ENCODE peak calls at places on chromosomes 6 and 20, in six cellular contexts. I is progenitor cell of endocrine pancreas; W is activated CD4-positive, alpha-beta T cell treated with anti-CD3 and anti-CD28 coated beads for 24 hours; X is endothelial cell of umbilical vein; L is KBM-7; Y is hypothalamus. N is an unnamed sample.

GRCh38 chr6:14767176-14767575 is 478.7 kb upstream of the JARID2 start:
- DNase-seq in I (no peak), W (no peak), X (no peak), L (peak), Y (no peak), N (peak)

GRCh38 chr6:154995241-154996162 is at the start of gene TIAM2:
- DNase-seq in I (peak), W (peak), X (no peak), L (peak), Y (no peak), N (no peak)

GRCh38 chr20:36644032-36644712 is 1.8 kb downstream of the SLA2 start:
- DNase-seq in I (no peak), W (peak), X (no peak), L (no peak), Y (no peak), N (no peak)

GRCh38 chr6:133132583-133132982 is 108.6 kb upstream of the EYA4 start:
- DNase-seq in I (no peak), W (no peak), X (no peak), L (no peak), Y (no peak), N (no peak)

GRCh38 chr6:46000905-46001304 is 14.8 kb downstream of the CLIC5 start:
- DNase-seq in I (no peak), W (no peak), X (no peak), L (no peak), Y (no peak), N (no peak)

GRCh38 chr20:22821081-22821480 is 214.0 kb upstream of the SSTR4 start:
- DNase-seq in I (no peak), W (no peak), X (no peak), L (no peak), Y (no peak), N (no peak)

GRCh38 chr6:73942581-73942980 is 246.6 kb downstream of the CD109 start:
- DNase-seq in I (no peak), W (no peak), X (no peak), L (no peak), Y (no peak), N (no peak)

GRCh38 chr6:100809346-100809745 is 71.8 kb downstream of the ASCC3 start:
- DNase-seq in I (no peak), W (no peak), X (no peak), L (no peak), Y (no peak), N (no peak)

GRCh38 chr6:42295181-42295580 is 77.5 kb upstream of the MRPS10 start:
- DNase-seq in I (no peak), W (no peak), X (no peak), L (no peak), Y (no peak), N (no peak)

GRCh38 chr6:34555328-34555727 is 801 bp downstream of the SPDEF start:
- DNase-seq in I (no peak), W (no peak), X (no peak), L (no peak), Y (no peak), N (no peak)

GRCh38 chr6:56911847-56912246 is 43.1 kb upstream of the BEND6 start:
- DNase-seq in I (no peak), W (no peak), X (no peak), L (no peak), Y (no peak), N (no peak)

GRCh38 chr20:35514371-35514960 is 15.0 kb downstream of the C20orf173 start:
- DNase-seq in I (no peak), W (no peak), X (no peak), L (no peak), Y (no peak), N (no peak)

GRCh38 chr20:62511915-62512610 is 36.3 kb upstream of the GATA5 start:
- DNase-seq in I (no peak), W (no peak), X (no peak), L (peak), Y (no peak), N (no peak)

GRCh38 chr6:1535295-1535694 is 74.4 kb upstream of the FOXC1 start:
- DNase-seq in I (no peak), W (no peak), X (no peak), L (no peak), Y (no peak), N (no peak)

GRCh38 chr20:42366626-42367025 is 748.4 kb upstream of the CHD6 start:
- DNase-seq in I (no peak), W (no peak), X (no peak), L (no peak), Y (no peak), N (peak)

GRCh38 chr6:104256547-104257144 is 603.1 kb downstream of the HACE1 start:
- DNase-seq in I (no peak), W (no peak), X (no peak), L (no peak), Y (no peak), N (no peak)

GRCh38 chr20:36128463-36129176 is 25.9 kb upstream of the EPB41L1 start:
- DNase-seq in I (no peak), W (no peak), X (no peak), L (no peak), Y (no peak), N (no peak)

GRCh38 chr6:135362124-135362523 is 135.4 kb downstream of the AHI1 start:
- DNase-seq in I (no peak), W (no peak), X (no peak), L (no peak), Y (no peak), N (no peak)

GRCh38 chr20:44651507-44652373 is at the start of gene ADA:
- DNase-seq in I (peak), W (peak), X (peak), L (peak), Y (no peak), N (no peak)

GRCh38 chr20:24966317-24967012 is 17.4 kb downstream of the CST7 start:
- DNase-seq in I (no peak), W (no peak), X (no peak), L (no peak), Y (no peak), N (no peak)

GRCh38 chr20:8853805-8854338 is 215.0 kb upstream of the PLCB4 start:
- DNase-seq in I (no peak), W (no peak), X (peak), L (peak), Y (no peak), N (peak)

GRCh38 chr6:77286541-77286940 is 176.8 kb downstream of the HTR1B start:
- DNase-seq in I (no peak), W (no peak), X (no peak), L (no peak), Y (no peak), N (no peak)

GRCh38 chr20:35443003-35443402 is 5.0 kb upstream of the GDF5 start:
- DNase-seq in I (no peak), W (no peak), X (no peak), L (no peak), Y (no peak), N (no peak)

GRCh38 chr6:3847521-3847920 is 1.7 kb upstream of the FAM50B start:
- DNase-seq in I (no peak), W (no peak), X (peak), L (no peak), Y (no peak), N (no peak)

GRCh38 chr6:118864330-118865166 is 29.4 kb upstream of the ASF1A start:
- DNase-seq in I (no peak), W (no peak), X (peak), L (peak), Y (no peak), N (no peak)

GRCh38 chr6:121664199-121664598 is 228.8 kb downstream of the GJA1 start:
- DNase-seq in I (no peak), W (no peak), X (no peak), L (no peak), Y (no peak), N (no peak)

GRCh38 chr6:37381579-37381978 is 27.8 kb downstream of the RNF8 start:
- DNase-seq in I (peak), W (no peak), X (peak), L (peak), Y (no peak), N (peak)

GRCh38 chr20:25090492-25091429 is 8.8 kb upstream of the VSX1 start:
- DNase-seq in I (no peak), W (peak), X (no peak), L (no peak), Y (no peak), N (no peak)